ENCODE peak calls at places on chromosomes 6 and 20, in four cellular contexts. One of them, this sample, is unnamed.
A peak's percentile ranks its signal among the peaks of the same experiment; 100 is the strongest.

GRCh38 chr6:134389658-134390057 is 71.7 kb upstream of the SGK1 start:
- DNase-seq in NCI-H82: no peak
- DNase-seq in left kidney: no peak
- DNase-seq in RCC 7860: no peak
- DNase-seq in this sample: no peak

GRCh38 chr6:83221886-83222479 is 28.8 kb downstream of the RWDD2A start:
- DNase-seq in RCC 7860: no peak
- DNase-seq in NCI-H82: peak; percentile 54
- DNase-seq in left kidney: peak; percentile 43
- DNase-seq in this sample: peak; percentile 41

GRCh38 chr6:138774370-138774769 is 801 bp downstream of the CCDC28A start:
- DNase-seq in NCI-H82: no peak
- DNase-seq in left kidney: no peak
- DNase-seq in RCC 7860: no peak
- DNase-seq in this sample: no peak

GRCh38 chr20:59665656-59666555 is 61.6 kb downstream of the PHACTR3 start:
- DNase-seq in NCI-H82: no peak
- DNase-seq in left kidney: no peak
- DNase-seq in RCC 7860: no peak
- DNase-seq in this sample: no peak

GRCh38 chr6:86871681-86872080 is 65.6 kb upstream of the HTR1E start:
- DNase-seq in NCI-H82: peak; percentile 9
- DNase-seq in RCC 7860: no peak
- DNase-seq in left kidney: no peak
- DNase-seq in this sample: no peak

GRCh38 chr20:50521221-50521642 is 11.0 kb downstream of the PTPN1 start:
- DNase-seq in NCI-H82: no peak
- DNase-seq in RCC 7860: no peak
- DNase-seq in left kidney: no peak
- DNase-seq in this sample: no peak

GRCh38 chr6:20630617-20631448 is 96.6 kb downstream of the CDKAL1 start:
- DNase-seq in RCC 7860: no peak
- DNase-seq in NCI-H82: peak; percentile 30
- DNase-seq in left kidney: peak; percentile 81
- DNase-seq in this sample: peak; percentile 17

GRCh38 chr6:152948150-152948768 is 34.6 kb downstream of the FBXO5 start:
- DNase-seq in NCI-H82: peak; percentile 73
- DNase-seq in RCC 7860: peak; percentile 35
- DNase-seq in left kidney: peak; percentile 73
- DNase-seq in this sample: peak; percentile 71

GRCh38 chr20:53829086-53829703 is 235.6 kb upstream of the ZNF217 start:
- DNase-seq in RCC 7860: peak; percentile 95
- DNase-seq in left kidney: peak; percentile 30
- DNase-seq in NCI-H82: no peak
- DNase-seq in this sample: peak; percentile 94

GRCh38 chr6:63236398-63236817 is 25.1 kb downstream of the FKBP1C start:
- DNase-seq in left kidney: no peak
- DNase-seq in RCC 7860: no peak
- DNase-seq in NCI-H82: no peak
- DNase-seq in this sample: no peak

GRCh38 chr20:52105573-52106422 is 85.8 kb downstream of the ZFP64 start:
- DNase-seq in NCI-H82: peak; percentile 19
- DNase-seq in RCC 7860: no peak
- DNase-seq in left kidney: peak; percentile 67
- DNase-seq in this sample: peak; percentile 51